ENCODE peak calls at places on chromosomes 4 and X, in seven cellular contexts. N is activated B cell treated with CpG ODN at 0.5 μM for 24 hours, X is ascending aorta, Q is neural crest cell, I is fibroblast of the aortic adventitia, P is PC-3, Y is K562. G is an unnamed sample.

GRCh38 chrX:123665197-123665596 is 67.7 kb downstream of the THOC2 start:
- DNase-seq in N (no peak), X (no peak), Q (no peak), I (no peak), P (peak; percentile 24), Y (no peak), G (no peak)

GRCh38 chrX:115602729-115603389 is 41.9 kb downstream of the PLS3 start:
- DNase-seq in N (no peak), X (no peak), Q (no peak), I (no peak), P (peak; percentile 35), Y (no peak), G (no peak)

GRCh38 chr4:75036046-75036445 is 103.1 kb downstream of the PARM1 start:
- DNase-seq in N (no peak), X (no peak), Q (no peak), I (no peak), P (no peak), Y (no peak), G (no peak)

GRCh38 chrX:148556498-148556897 is 56.1 kb downstream of the AFF2 start:
- DNase-seq in N (no peak), X (no peak), Q (no peak), I (no peak), P (no peak), Y (no peak), G (no peak)

GRCh38 chrX:38803609-38804480 is 2.6 kb downstream of the MID1IP1 start:
- DNase-seq in N (peak; percentile 55), X (peak; percentile 49), Q (peak; percentile 63), I (peak; percentile 70), P (peak; percentile 86), Y (peak; percentile 88), G (peak; percentile 36)

GRCh38 chr4:54924891-54925290 is 200.5 kb downstream of the KDR start:
- DNase-seq in N (no peak), X (no peak), Q (no peak), I (no peak), P (peak; percentile 87), Y (no peak), G (no peak)

GRCh38 chrX:44908198-44908597 is 35.2 kb downstream of the KDM6A start:
- DNase-seq in N (no peak), X (no peak), Q (no peak), I (peak; percentile 36), P (no peak), Y (no peak), G (no peak)

GRCh38 chr4:168643083-168643795 is 146.4 kb downstream of the PALLD start:
- DNase-seq in N (no peak), X (no peak), Q (no peak), I (peak; percentile 72), P (no peak), Y (no peak), G (no peak)

GRCh38 chr4:113481820-113482219 is 279.7 kb downstream of the CAMK2D start:
- DNase-seq in N (no peak), X (no peak), Q (no peak), I (no peak), P (no peak), Y (no peak), G (no peak)

GRCh38 chr4:3442959-3443749 is 1.4 kb downstream of the HGFAC start:
- DNase-seq in N (peak; percentile 82), X (no peak), Q (peak; percentile 61), I (peak; percentile 19), P (peak; percentile 59), Y (peak; percentile 85), G (no peak)

GRCh38 chr4:150119492-150119891 is 41.2 kb downstream of the DCLK2 start:
- DNase-seq in N (no peak), X (no peak), Q (no peak), I (peak; percentile 59), P (peak; percentile 76), Y (no peak), G (peak; percentile 33)

GRCh38 chr4:132332932-132333722 is 816.0 kb upstream of the PCDH10 start:
- DNase-seq in N (no peak), X (no peak), Q (no peak), I (peak; percentile 12), P (peak; percentile 21), Y (peak; percentile 3), G (peak; percentile 12)

GRCh38 chr4:1204828-1205591 is 32.6 kb upstream of the SPON2 start:
- DNase-seq in N (peak; percentile 11), X (no peak), Q (no peak), I (no peak), P (no peak), Y (no peak), G (no peak)

GRCh38 chr4:138512766-138513165 is 270.6 kb upstream of the SLC7A11 start:
- DNase-seq in N (no peak), X (no peak), Q (no peak), I (peak; percentile 23), P (no peak), Y (no peak), G (no peak)

GRCh38 chr4:7964890-7965662 is 25.4 kb upstream of the AFAP1 start:
- DNase-seq in N (no peak), X (no peak), Q (no peak), I (peak; percentile 53), P (peak; percentile 44), Y (no peak), G (no peak)

GRCh38 chr4:88275516-88275915 is 8.8 kb downstream of the PPM1K start:
- DNase-seq in N (no peak), X (no peak), Q (no peak), I (no peak), P (peak; percentile 23), Y (no peak), G (no peak)

GRCh38 chrX:109740076-109740809 is 7.2 kb upstream of the ACSL4 start:
- DNase-seq in N (no peak), X (no peak), Q (no peak), I (no peak), P (peak; percentile 60), Y (peak; percentile 11), G (no peak)

GRCh38 chr4:182190306-182190705 is 52.9 kb upstream of the TENM3 start:
- DNase-seq in N (no peak), X (no peak), Q (no peak), I (no peak), P (no peak), Y (no peak), G (no peak)

GRCh38 chrX:68693481-68694410 is 46.3 kb downstream of the STARD8 start:
- DNase-seq in N (no peak), X (peak; percentile 35), Q (peak; percentile 25), I (peak; percentile 41), P (peak; percentile 29), Y (peak; percentile 87), G (peak; percentile 28)

DNA sequence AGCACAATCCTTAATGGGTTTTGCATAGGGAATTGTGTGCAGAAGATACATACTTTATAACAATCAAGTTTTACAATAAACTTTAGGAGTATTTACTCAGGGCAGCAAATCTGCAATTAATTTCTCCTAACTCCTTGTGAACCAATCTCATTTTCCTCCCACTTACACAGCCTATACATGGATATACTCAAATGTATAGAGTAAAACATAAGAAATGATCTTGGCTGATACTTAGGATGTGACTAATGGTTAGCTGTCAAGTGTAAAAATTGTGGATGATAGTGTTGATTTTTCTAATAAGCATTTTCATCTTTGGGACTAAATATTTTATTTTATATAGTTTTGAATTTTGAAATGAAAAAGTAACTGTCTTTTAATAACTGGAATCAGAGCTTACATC is 759.6 kb downstream of the GRID2 start:
- DNase-seq in N (no peak), X (no peak), Q (no peak), I (no peak), P (peak; percentile 5), Y (no peak), G (no peak)
- TF ChIP-seq CTCF in N (no peak), X (no peak), Q (no peak), I (no peak), P (no peak), Y (no peak), G (no peak)

GRCh38 chrX:1440506-1440905 is 12.2 kb downstream of the ASMTL start:
- DNase-seq in N (no peak), X (no peak), Q (no peak), I (no peak), P (no peak), Y (no peak), G (no peak)

GRCh38 chrX:1433646-1434357 is 18.9 kb downstream of the ASMTL start:
- DNase-seq in N (no peak), X (no peak), Q (no peak), I (no peak), P (no peak), Y (no peak), G (no peak)

GRCh38 chrX:1430451-1430850 is 22.3 kb downstream of the ASMTL start:
- DNase-seq in N (no peak), X (no peak), Q (no peak), I (no peak), P (no peak), Y (no peak), G (no peak)

GRCh38 chrX:1435241-1435900 is 17.3 kb downstream of the ASMTL start:
- DNase-seq in N (no peak), X (no peak), Q (no peak), I (no peak), P (no peak), Y (no peak), G (no peak)

GRCh38 chrX:1434871-1435240 is 17.9 kb downstream of the ASMTL start:
- DNase-seq in N (no peak), X (no peak), Q (no peak), I (no peak), P (no peak), Y (no peak), G (no peak)
- TF ChIP-seq CTCF in N (no peak), X (no peak), Q (no peak), I (no peak), P (no peak), Y (no peak), G (no peak)

GRCh38 chr4:15779789-15780188 is 1.7 kb downstream of the CD38 start:
- DNase-seq in N (no peak), X (no peak), Q (no peak), I (no peak), P (no peak), Y (no peak), G (no peak)

GRCh38 chr4:15778742-15779231 is 659 bp downstream of the CD38 start:
- DNase-seq in N (peak; percentile 42), X (no peak), Q (no peak), I (peak; percentile 16), P (no peak), Y (no peak), G (no peak)

GRCh38 chr4:15777697-15778096 is 431 bp upstream of the CD38 start:
- DNase-seq in N (no peak), X (no peak), Q (no peak), I (no peak), P (no peak), Y (no peak), G (no peak)

GRCh38 chr4:15778191-15778741 is at the start of gene CD38:
- DNase-seq in N (peak; percentile 42), X (no peak), Q (peak; percentile 9), I (no peak), P (no peak), Y (no peak), G (no peak)

DNA sequence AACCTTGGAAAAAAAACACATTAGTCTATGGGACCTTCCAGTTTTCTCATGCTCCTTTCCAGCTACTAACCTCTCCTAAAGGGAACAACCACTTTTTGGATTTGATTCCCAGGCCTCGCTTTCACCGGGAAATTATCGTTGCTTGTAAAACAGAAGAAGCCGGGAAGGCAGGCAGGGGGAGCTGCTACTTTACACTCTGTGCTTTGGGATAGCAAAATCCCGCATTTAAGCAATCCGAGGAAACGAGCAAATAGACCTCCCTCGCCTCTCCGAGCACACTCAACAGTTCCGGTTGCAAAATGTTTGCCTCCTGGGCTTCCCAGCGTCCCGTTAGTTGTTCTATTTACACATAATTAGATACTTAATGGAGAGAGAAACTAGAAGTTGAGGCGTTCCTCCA is 1.2 kb downstream of the CD38 start:
- DNase-seq in N (no peak), X (no peak), Q (peak; percentile 13), I (peak; percentile 65), P (peak; percentile 52), Y (no peak), G (no peak)
- TF ChIP-seq CTCF in N (no peak), X (no peak), Q (peak; percentile 35), I (peak; percentile 68), P (peak; percentile 53), Y (no peak), G (no peak)

GRCh38 chr4:80081566-80081965 is 8.5 kb upstream of the ANTXR2 start:
- DNase-seq in N (no peak), X (no peak), Q (no peak), I (no peak), P (no peak), Y (no peak), G (no peak)
- TF ChIP-seq CTCF in N (no peak), X (no peak), Q (no peak), I (no peak), P (no peak), Y (no peak), G (no peak)